ENCODE peak calls at places on chromosomes 5 and 9, in ten cellular contexts. J, F, C, M, E, O, S, G, P and U are unnamed samples.

GRCh38 chr9:114372971-114373591 is 14.7 kb downstream of the AKNA start:
- DNase-seq in S (no peak), G (no peak), C (peak; percentile 83), F (no peak), J (peak; percentile 69), E (no peak), M (no peak), P (no peak), O (no peak), U (peak; percentile 90)

GRCh38 chr9:109880276-109881169 is 100.5 kb downstream of the PALM2AKAP2 start:
- DNase-seq in P (no peak), M (no peak), O (peak; percentile 49), G (peak; percentile 67), J (no peak), E (peak; percentile 72), F (peak; percentile 89), C (no peak), S (no peak), U (no peak)

GRCh38 chr9:109560470-109561132 is 62.5 kb upstream of the PTPN3 start:
- DNase-seq in E (peak; percentile 59), M (no peak), J (no peak), F (peak; percentile 74), G (peak; percentile 22), P (no peak), O (no peak), S (no peak), C (no peak), U (no peak)

GRCh38 chr9:21317956-21318923 is 13.1 kb upstream of the IFNA5 start:
- DNase-seq in P (no peak), S (no peak), G (no peak), J (peak; percentile 45), C (peak; percentile 18), O (peak; percentile 76), E (no peak), F (peak; percentile 67), M (peak; percentile 45), U (no peak)

GRCh38 chr9:100372648-100373047 is 19.9 kb upstream of the TEX10 start:
- DNase-seq in S (no peak), P (no peak), M (no peak), C (no peak), E (no peak), F (no peak), J (no peak), G (no peak), O (no peak), U (no peak)

GRCh38 chr5:424259-425110 is 18.5 kb upstream of the EXOC3 start:
- DNase-seq in E (no peak), J (no peak), C (no peak), G (no peak), M (no peak), O (no peak), S (no peak), F (no peak), P (no peak), U (peak; percentile 63)

GRCh38 chr5:139126711-139127111 is 71.5 kb downstream of the SIL1 start:
- DNase-seq in J (no peak), S (no peak), E (no peak), O (no peak), G (no peak), P (no peak), F (no peak), C (no peak), M (no peak), U (no peak)

GRCh38 chr9:106886111-106887046 is 23.4 kb downstream of the ZNF462 start:
- DNase-seq in M (no peak), S (no peak), G (no peak), C (no peak), E (no peak), O (no peak), F (no peak), P (no peak), J (no peak), U (no peak)

GRCh38 chr5:93404246-93404645 is 176.8 kb downstream of the NR2F1-AS1 start:
- DNase-seq in M (no peak), J (no peak), S (no peak), O (no peak), G (no peak), P (no peak), C (no peak), E (no peak), F (no peak), U (no peak)

GRCh38 chr9:99368341-99369326 is 146.6 kb downstream of the SEC61B start:
- DNase-seq in G (no peak), C (peak; percentile 10), P (no peak), S (no peak), O (peak; percentile 48), M (no peak), F (peak; percentile 38), J (no peak), E (no peak), U (peak; percentile 36)

GRCh38 chr9:130963916-130964315 is 24.9 kb upstream of the FIBCD1 start:
- DNase-seq in J (no peak), S (no peak), F (no peak), P (no peak), O (no peak), C (no peak), G (no peak), E (no peak), M (no peak), U (no peak)

GRCh38 chr9:98995971-98996504 is 52.3 kb downstream of the COL15A1 start:
- DNase-seq in C (no peak), P (no peak), J (no peak), S (no peak), E (no peak), O (no peak), M (no peak), G (no peak), F (no peak), U (no peak)

GRCh38 chr5:181063514-181063913 is 23.4 kb downstream of the BTNL9 start:
- DNase-seq in S (peak; percentile 49), O (no peak), F (no peak), J (no peak), E (no peak), P (no peak), M (no peak), G (no peak), C (no peak), U (no peak)

GRCh38 chr9:1366300-1366699 is 316.1 kb downstream of the DMRT2 start:
- DNase-seq in G (no peak), J (no peak), F (no peak), S (no peak), O (no peak), E (no peak), P (no peak), C (no peak), M (no peak), U (no peak)

GRCh38 chr9:1362845-1363244 is 312.7 kb downstream of the DMRT2 start:
- DNase-seq in S (no peak), F (no peak), P (no peak), J (no peak), G (no peak), O (no peak), C (no peak), E (no peak), M (no peak), U (no peak)
- TF ChIP-seq POLR2AphosphoS5 in S (no peak), F (no peak), P (no peak), J (no peak), G (no peak), O (no peak), C (no peak), E (no peak), M (no peak), U (no peak)

DNA sequence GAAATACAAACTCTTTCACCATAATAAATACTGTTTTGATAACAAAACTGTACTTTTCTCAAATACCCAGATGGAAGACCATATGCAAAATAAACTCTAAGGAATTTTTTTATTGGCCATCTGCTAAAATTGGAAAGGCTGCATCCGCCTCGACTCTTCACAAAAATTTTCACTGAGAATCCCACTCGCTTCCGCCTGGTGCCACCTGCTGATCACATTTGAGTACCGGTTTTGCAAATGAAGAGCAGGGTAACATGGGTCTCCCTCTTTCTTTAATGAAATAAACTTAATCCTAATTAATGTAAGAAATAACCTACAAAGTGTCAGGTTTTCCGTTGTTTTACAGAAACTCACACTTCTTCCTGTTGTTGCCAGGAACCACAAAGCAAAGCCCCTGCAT is 76.3 kb downstream of the TTLL11 start:
- DNase-seq in C (no peak), P (no peak), F (peak; percentile 41), S (no peak), O (peak; percentile 25), M (no peak), E (no peak), J (no peak), G (no peak), U (no peak)
- TF ChIP-seq CTCF in C (no peak), P (no peak), F (peak; percentile 47), S (no peak), O (no peak), M (peak; percentile 15), E (peak; percentile 27), J (no peak), G (peak; percentile 28), U (no peak)

GRCh38 chr5:76764374-76764773 is 48.4 kb downstream of the F2R start:
- DNase-seq in P (no peak), M (no peak), E (no peak), C (no peak), G (no peak), O (no peak), F (no peak), S (no peak), J (no peak), U (no peak)
- H3K4me3 ChIP-seq in P (no peak overlapping the region), M (no peak overlapping the region), E (no peak overlapping the region), C (no peak overlapping the region), G (no peak overlapping the region), O (no peak overlapping the region), F (no peak overlapping the region), S (no peak overlapping the region), J (no peak overlapping the region), U (no peak overlapping the region)

GRCh38 chr5:174840435-174840834 is 116.1 kb downstream of the MSX2 start:
- DNase-seq in F (no peak), M (no peak), E (no peak), S (no peak), P (no peak), C (no peak), G (no peak), J (no peak), O (no peak), U (no peak)

GRCh38 chr5:174839196-174839595 is 114.8 kb downstream of the MSX2 start:
- DNase-seq in S (no peak), C (no peak), P (no peak), M (no peak), F (no peak), J (no peak), O (no peak), E (no peak), G (no peak), U (no peak)

GRCh38 chr5:174843263-174844250 is 119.2 kb downstream of the MSX2 start:
- DNase-seq in E (no peak), G (no peak), F (peak; percentile 32), S (no peak), P (no peak), C (no peak), M (no peak), O (no peak), J (no peak), U (no peak)

GRCh38 chr5:174849426-174849825 is 125.0 kb downstream of the MSX2 start:
- DNase-seq in E (no peak), M (no peak), O (no peak), J (no peak), P (no peak), S (no peak), G (no peak), C (no peak), F (no peak), U (no peak)

DNA sequence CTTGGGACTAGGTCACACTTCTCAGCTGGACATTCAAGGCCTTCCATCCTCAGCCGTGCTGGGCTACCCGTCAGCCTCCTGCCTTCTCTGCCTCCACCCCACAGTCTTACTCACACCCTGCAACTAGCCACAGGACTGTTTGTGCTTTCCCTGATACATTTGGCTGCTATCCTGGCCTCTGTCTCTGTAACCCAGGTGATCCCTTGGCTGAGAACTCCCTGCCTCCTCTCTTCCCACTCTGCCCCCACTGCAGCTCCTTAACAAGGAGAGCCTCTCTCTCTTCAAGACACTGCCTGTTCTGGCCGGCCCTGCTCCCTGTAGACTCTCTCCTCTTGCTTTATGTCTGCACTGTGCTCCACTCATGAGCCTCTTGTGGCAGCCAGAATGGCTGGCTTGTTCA is 120.6 kb downstream of the MSX2 start:
- DNase-seq in C (peak; percentile 9), P (no peak), O (no peak), F (no peak), M (no peak), J (no peak), S (no peak), E (no peak), G (no peak), U (no peak)
- TF ChIP-seq POLR2AphosphoS5 in C (no peak), P (no peak), O (no peak), F (no peak), M (no peak), J (no peak), S (no peak), E (no peak), G (no peak), U (no peak)